ENCODE peak calls at places on chromosome 11, in four cellular contexts. One of them, this sample, is unnamed.

GRCh38 chr11:121391914-121392313 is 60.2 kb upstream of the SORL1 start:
- DNase-seq in GM23338: no peak
- DNase-seq in cardiac fibroblast: no peak
- DNase-seq in trophoblast cell: no peak
- DNase-seq in this sample: no peak

GRCh38 chr11:15955595-15955994 is 400.8 kb downstream of the SOX6 start:
- DNase-seq in GM23338: no peak
- DNase-seq in cardiac fibroblast: peak; percentile 19
- DNase-seq in trophoblast cell: no peak
- DNase-seq in this sample: no peak

GRCh38 chr11:82682003-82682751 is 51.5 kb downstream of the FAM181B start:
- DNase-seq in GM23338: peak; percentile 88
- DNase-seq in cardiac fibroblast: peak; percentile 90
- DNase-seq in trophoblast cell: peak; percentile 4
- DNase-seq in this sample: peak; percentile 76

GRCh38 chr11:78351193-78351592 is 66.4 kb downstream of the GAB2 start:
- DNase-seq in GM23338: peak; percentile 22
- DNase-seq in cardiac fibroblast: no peak
- DNase-seq in trophoblast cell: no peak
- DNase-seq in this sample: peak; percentile 10

GRCh38 chr11:69916806-69917387 is 97.7 kb upstream of the FGF3 start:
- DNase-seq in GM23338: no peak
- DNase-seq in cardiac fibroblast: no peak
- DNase-seq in trophoblast cell: no peak
- DNase-seq in this sample: no peak

GRCh38 chr11:82792822-82793569 is 59.3 kb upstream of the FAM181B start:
- DNase-seq in GM23338: no peak
- DNase-seq in cardiac fibroblast: no peak
- DNase-seq in trophoblast cell: no peak
- DNase-seq in this sample: no peak

GRCh38 chr11:108853864-108854263 is 189.0 kb downstream of the DDX10 start:
- DNase-seq in GM23338: peak; percentile 32
- DNase-seq in cardiac fibroblast: no peak
- DNase-seq in trophoblast cell: no peak
- DNase-seq in this sample: peak; percentile 11

GRCh38 chr11:128342511-128343133 is 244.7 kb downstream of the ETS1 start:
- DNase-seq in GM23338: no peak
- DNase-seq in cardiac fibroblast: peak; percentile 97
- DNase-seq in trophoblast cell: no peak
- DNase-seq in this sample: no peak

GRCh38 chr11:18575361-18575760 is 13.2 kb downstream of the UEVLD start:
- DNase-seq in GM23338: no peak
- DNase-seq in cardiac fibroblast: no peak
- DNase-seq in trophoblast cell: no peak
- DNase-seq in this sample: no peak